ENCODE peak calls at places on chromosomes 5 and 9, in ten cellular contexts. H, N, B, Y, I, J, O, Z, G and S are unnamed samples.
A peak's percentile ranks its signal among the peaks of the same experiment; 100 is the strongest.

GRCh38 chr9:89667730-89668129 is 62.9 kb downstream of the GADD45G start:
- DNase-seq in H (no peak), N (no peak), B (no peak), Y (no peak), I (no peak), J (no peak), O (no peak), Z (no peak), G (no peak), S (no peak)

GRCh38 chr5:121572061-121572460 is 279.6 kb upstream of the FTMT start:
- DNase-seq in H (no peak), N (no peak), B (no peak), Y (no peak), I (no peak), J (no peak), O (no peak), Z (no peak), G (no peak), S (no peak)

GRCh38 chr5:82165740-82166530 is 112.2 kb downstream of the RPS23 start:
- DNase-seq in H (peak; percentile 85), N (peak; percentile 84), B (peak; percentile 31), Y (peak; percentile 82), I (peak; percentile 22), J (peak; percentile 85), O (peak; percentile 32), Z (peak; percentile 91), G (peak; percentile 71), S (peak; percentile 85)

GRCh38 chr5:103894882-103895281 is 332.3 kb upstream of the NUDT12 start:
- DNase-seq in H (peak; percentile 32), N (no peak), B (peak; percentile 15), Y (no peak), I (peak; percentile 26), J (peak; percentile 2), O (no peak), Z (no peak), G (no peak), S (no peak)

GRCh38 chr9:131739192-131739961 is 499 bp downstream of the RAPGEF1 start:
- DNase-seq in H (no peak), N (no peak), B (peak; percentile 14), Y (no peak), I (peak; percentile 53), J (no peak), O (peak; percentile 41), Z (peak; percentile 55), G (peak; percentile 57), S (no peak)

GRCh38 chr5:5009240-5009639 is 130.9 kb upstream of the ADAMTS16 start:
- DNase-seq in H (no peak), N (no peak), B (no peak), Y (no peak), I (no peak), J (no peak), O (no peak), Z (no peak), G (no peak), S (no peak)

GRCh38 chr9:133763272-133764183 is 25.4 kb upstream of the SARDH start:
- DNase-seq in H (no peak), N (no peak), B (no peak), Y (no peak), I (no peak), J (peak; percentile 18), O (no peak), Z (peak; percentile 17), G (no peak), S (no peak)

GRCh38 chr9:27489087-27489876 is 34.8 kb upstream of the IFNK start:
- DNase-seq in H (no peak), N (no peak), B (peak; percentile 57), Y (no peak), I (no peak), J (no peak), O (no peak), Z (no peak), G (no peak), S (no peak)

GRCh38 chr9:132594412-132594811 is 12.0 kb downstream of the BARHL1 start:
- DNase-seq in H (no peak), N (no peak), B (no peak), Y (no peak), I (no peak), J (no peak), O (no peak), Z (no peak), G (no peak), S (no peak)

GRCh38 chr9:119556129-119556875 is 187.1 kb upstream of the BRINP1 start:
- DNase-seq in H (peak; percentile 25), N (peak; percentile 66), B (peak; percentile 71), Y (peak; percentile 75), I (peak; percentile 89), J (peak; percentile 33), O (peak; percentile 15), Z (peak; percentile 70), G (peak; percentile 76), S (peak; percentile 24)

GRCh38 chr9:105150991-105151685 is 93.3 kb upstream of the SLC44A1 start:
- DNase-seq in H (no peak), N (no peak), B (no peak), Y (no peak), I (no peak), J (peak; percentile 38), O (no peak), Z (peak; percentile 96), G (no peak), S (peak; percentile 91)